ENCODE peak calls at places on chromosome 5, in six cellular contexts. A is heart left ventricle, O is ovary, C is upper lobe of right lung, X is prostate gland, J is dorsolateral prefrontal cortex. W is an unnamed sample.

GRCh38 chr5:133245191-133246052 is 193.6 kb downstream of the HSPA4 start:
- DNase-seq in A (no peak), O (no peak), C (no peak), X (no peak), J (peak; percentile 58), W (no peak)

GRCh38 chr5:98769256-98770157 is 4.0 kb upstream of the RGMB start:
- DNase-seq in A (peak; percentile 32), O (peak; percentile 68), C (peak; percentile 72), X (no peak), J (no peak), W (peak; percentile 48)

GRCh38 chr5:10564838-10565784 is 1.2 kb downstream of the ANKRD33B start:
- DNase-seq in A (peak; percentile 50), O (no peak), C (peak; percentile 71), X (no peak), J (no peak), W (no peak)

GRCh38 chr5:170348069-170348702 is 41.0 kb downstream of the KCNMB1 start:
- DNase-seq in A (no peak), O (no peak), C (no peak), X (no peak), J (no peak), W (no peak)

GRCh38 chr5:104179057-104179456 is 616.5 kb upstream of the NUDT12 start:
- DNase-seq in A (no peak), O (no peak), C (no peak), X (no peak), J (no peak), W (peak; percentile 7)

GRCh38 chr5:91340532-91340931 is 42.6 kb downstream of the ARRDC3 start:
- DNase-seq in A (no peak), O (no peak), C (no peak), X (no peak), J (no peak), W (no peak)

GRCh38 chr5:55344392-55344992 is 36.7 kb downstream of the MTREX start:
- DNase-seq in A (no peak), O (peak; percentile 44), C (no peak), X (peak; percentile 74), J (peak; percentile 51), W (peak; percentile 67)

GRCh38 chr5:73122875-73123810 is 2.8 kb downstream of the TMEM171 start:
- DNase-seq in A (no peak), O (no peak), C (no peak), X (no peak), J (no peak), W (no peak)

GRCh38 chr5:166535641-166536040 is 1755.8 kb upstream of the WWC1 start:
- DNase-seq in A (no peak), O (no peak), C (no peak), X (no peak), J (no peak), W (no peak)

GRCh38 chr5:157513182-157513581 is 53.2 kb downstream of the NIPAL4 start:
- DNase-seq in A (no peak), O (no peak), C (no peak), X (no peak), J (no peak), W (peak; percentile 24)

GRCh38 chr5:54398191-54398590 is 57.3 kb upstream of the HSPB3 start:
- DNase-seq in A (no peak), O (no peak), C (no peak), X (no peak), J (no peak), W (no peak)

GRCh38 chr5:124337996-124338395 is 408.4 kb downstream of the ZNF608 start:
- DNase-seq in A (no peak), O (no peak), C (no peak), X (no peak), J (no peak), W (no peak)

GRCh38 chr5:73748510-73749410 is 122.8 kb downstream of the ARHGEF28 start:
- DNase-seq in A (peak; percentile 41), O (peak; percentile 88), C (no peak), X (no peak), J (no peak), W (peak; percentile 94)

GRCh38 chr5:150164640-150165039 is 1.9 kb upstream of the CDX1 start:
- DNase-seq in A (no peak), O (no peak), C (no peak), X (no peak), J (no peak), W (no peak)

GRCh38 chr5:150163035-150163434 is 3.5 kb upstream of the CDX1 start:
- DNase-seq in A (no peak), O (no peak), C (no peak), X (no peak), J (no peak), W (no peak)

GRCh38 chr5:150162142-150162513 is 4.5 kb upstream of the CDX1 start:
- DNase-seq in A (no peak), O (no peak), C (no peak), X (no peak), J (no peak), W (no peak)

GRCh38 chr5:150163547-150164059 is 3.0 kb upstream of the CDX1 start:
- DNase-seq in A (peak; percentile 76), O (peak; percentile 82), C (no peak), X (no peak), J (no peak), W (peak; percentile 23)

DNA sequence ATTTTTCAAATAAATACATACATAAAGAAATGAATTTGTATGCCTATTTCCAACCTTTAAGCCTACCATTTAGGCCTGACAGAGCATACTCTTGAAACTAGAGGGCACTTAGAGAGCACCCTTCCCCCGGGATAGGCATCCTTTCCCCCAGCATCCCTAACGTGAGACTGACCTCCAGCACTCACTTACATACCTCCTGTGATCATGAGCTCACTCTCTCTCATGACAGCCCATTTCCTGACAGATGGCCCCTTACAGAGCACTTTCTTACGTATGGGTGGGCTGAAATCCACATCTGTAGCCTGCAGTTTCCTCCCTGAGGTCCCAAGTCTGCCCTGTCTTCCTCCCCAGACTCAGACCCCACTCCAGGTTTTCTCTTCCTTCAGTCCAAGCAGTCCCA is 2.4 kb upstream of the CDX1 start:
- DNase-seq in A (no peak), O (no peak), C (no peak), X (no peak), J (no peak), W (no peak)
- H3K27ac ChIP-seq in A (peak overlapping the region; percentile 72), O (no peak overlapping the region), C (peak overlapping the region; percentile 24), X (no peak overlapping the region), J (no peak overlapping the region), W (peak overlapping the region; percentile 38)

GRCh38 chr5:2999926-3000325 is 248.4 kb upstream of the IRX2 start:
- DNase-seq in A (no peak), O (no peak), C (peak; percentile 27), X (no peak), J (no peak), W (no peak)
- TF ChIP-seq CTCF in A (no peak), O (no peak), C (no peak), X (no peak), J (no peak), W (no peak)

GRCh38 chr5:140181525-140181924 is 6.5 kb downstream of the CYSTM1 start:
- DNase-seq in A (no peak), O (no peak), C (no peak), X (no peak), J (no peak), W (no peak)
- H3K27ac ChIP-seq in A (no peak overlapping the region), O (no peak overlapping the region), C (peak overlapping the region; percentile 61), X (no peak overlapping the region), J (peak overlapping the region; percentile 65), W (peak overlapping the region; percentile 34)

GRCh38 chr5:134511796-134512660 is 13.4 kb upstream of the JADE2 start:
- DNase-seq in A (peak; percentile 90), O (peak; percentile 83), C (peak; percentile 77), X (no peak), J (no peak), W (peak; percentile 61)
- TF ChIP-seq CTCF in A (peak; percentile 8), O (peak; percentile 14), C (peak; percentile 11), X (no peak), J (no peak), W (peak; percentile 33)

GRCh38 chr5:102959055-102959454 is 160.9 kb downstream of the GIN1 start:
- DNase-seq in A (no peak), O (no peak), C (no peak), X (no peak), J (no peak), W (no peak)
- H3K27ac ChIP-seq in A (peak overlapping the region; percentile 43), O (no peak overlapping the region), C (no peak overlapping the region), X (no peak overlapping the region), J (peak overlapping the region; percentile 69), W (no peak overlapping the region)

GRCh38 chr5:136901-137300 is 44.9 kb downstream of the PLEKHG4B start:
- DNase-seq in A (no peak), O (no peak), C (no peak), X (no peak), J (no peak), W (no peak)
- TF ChIP-seq CTCF in A (peak; percentile 3), O (no peak), C (no peak), X (no peak), J (no peak), W (no peak)

DNA sequence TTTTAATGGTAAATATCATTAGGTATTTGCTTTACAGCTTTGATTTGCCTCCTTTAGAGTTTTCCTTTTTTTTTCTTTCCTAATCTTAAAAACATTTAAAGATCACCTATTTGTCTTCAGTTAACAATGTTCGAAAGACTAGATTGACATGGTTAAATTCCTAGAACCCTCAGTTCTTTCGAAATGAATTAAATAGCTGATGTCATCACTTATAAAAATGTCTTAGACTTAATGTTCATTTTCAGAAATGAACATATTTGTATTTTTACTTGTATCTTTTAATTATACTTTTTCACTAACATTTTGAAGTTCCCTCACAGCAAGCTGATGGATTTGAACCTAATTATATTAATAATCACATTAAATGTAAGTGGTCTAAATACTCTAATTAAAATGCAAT is 205.3 kb upstream of the IRX4 start:
- DNase-seq in A (no peak), O (no peak), C (no peak), X (no peak), J (no peak), W (no peak)
- H3K27ac ChIP-seq in A (no peak overlapping the region), O (no peak overlapping the region), C (no peak overlapping the region), X (no peak overlapping the region), J (no peak overlapping the region), W (no peak overlapping the region)